ENCODE peak calls at places on chromosomes 7 and 10, in nine cellular contexts. One of them, this sample, is unnamed.

GRCh38 chr10:14751576-14752330 is 22.9 kb downstream of the FAM107B start:
- DNase-seq in IMR-90: peak; percentile 26
- DNase-seq in mucosa of gallbladder: peak; percentile 40
- DNase-seq in activated CD8-positive, alpha-beta memory T cell treated with anti-CD3 and anti-CD28 coated beads for 48 hours: no peak
- DNase-seq in SHP77: no peak
- DNase-seq in activated CD8-positive, alpha-beta T cell treated with anti-CD3 and anti-CD28 coated beads for 36 hours: no peak
- DNase-seq in stimulated activated CD4-positive, alpha-beta T cell treated with anti-CD3 and anti-CD28 coated beads, Interleukin-1b, Interleukin-23, amount 100 ng/mL, for 24 hours: no peak
- DNase-seq in NCI-H2029: no peak
- DNase-seq in naive thymus-derived CD4-positive, alpha-beta T cell: no peak
- DNase-seq in this sample: peak; percentile 18

GRCh38 chr7:99143853-99144672 is at the start of gene SMURF1:
- DNase-seq in mucosa of gallbladder: peak; percentile 56
- DNase-seq in activated CD8-positive, alpha-beta T cell treated with anti-CD3 and anti-CD28 coated beads for 36 hours: peak; percentile 69
- DNase-seq in NCI-H2029: peak; percentile 61
- DNase-seq in stimulated activated CD4-positive, alpha-beta T cell treated with anti-CD3 and anti-CD28 coated beads, Interleukin-1b, Interleukin-23, amount 100 ng/mL, for 24 hours: peak; percentile 42
- DNase-seq in SHP77: peak; percentile 36
- DNase-seq in IMR-90: peak; percentile 47
- DNase-seq in activated CD8-positive, alpha-beta memory T cell treated with anti-CD3 and anti-CD28 coated beads for 48 hours: peak; percentile 56
- DNase-seq in naive thymus-derived CD4-positive, alpha-beta T cell: peak; percentile 86
- DNase-seq in this sample: peak; percentile 62

GRCh38 chr7:18693401-18693800 is 197.9 kb downstream of the HDAC9 start:
- DNase-seq in naive thymus-derived CD4-positive, alpha-beta T cell: no peak
- DNase-seq in activated CD8-positive, alpha-beta memory T cell treated with anti-CD3 and anti-CD28 coated beads for 48 hours: no peak
- DNase-seq in stimulated activated CD4-positive, alpha-beta T cell treated with anti-CD3 and anti-CD28 coated beads, Interleukin-1b, Interleukin-23, amount 100 ng/mL, for 24 hours: no peak
- DNase-seq in NCI-H2029: no peak
- DNase-seq in SHP77: peak; percentile 40
- DNase-seq in mucosa of gallbladder: peak; percentile 14
- DNase-seq in IMR-90: peak; percentile 89
- DNase-seq in activated CD8-positive, alpha-beta T cell treated with anti-CD3 and anti-CD28 coated beads for 36 hours: no peak
- DNase-seq in this sample: peak; percentile 94

GRCh38 chr10:122688293-122688989 is 11.2 kb downstream of the C10orf120 start:
- DNase-seq in naive thymus-derived CD4-positive, alpha-beta T cell: no peak
- DNase-seq in SHP77: no peak
- DNase-seq in activated CD8-positive, alpha-beta T cell treated with anti-CD3 and anti-CD28 coated beads for 36 hours: no peak
- DNase-seq in stimulated activated CD4-positive, alpha-beta T cell treated with anti-CD3 and anti-CD28 coated beads, Interleukin-1b, Interleukin-23, amount 100 ng/mL, for 24 hours: no peak
- DNase-seq in activated CD8-positive, alpha-beta memory T cell treated with anti-CD3 and anti-CD28 coated beads for 48 hours: no peak
- DNase-seq in NCI-H2029: no peak
- DNase-seq in IMR-90: no peak
- DNase-seq in mucosa of gallbladder: no peak
- DNase-seq in this sample: no peak

GRCh38 chr7:129875745-129876411 is 76.9 kb downstream of the UBE2H start:
- DNase-seq in mucosa of gallbladder: no peak
- DNase-seq in IMR-90: peak; percentile 80
- DNase-seq in activated CD8-positive, alpha-beta T cell treated with anti-CD3 and anti-CD28 coated beads for 36 hours: no peak
- DNase-seq in NCI-H2029: no peak
- DNase-seq in naive thymus-derived CD4-positive, alpha-beta T cell: no peak
- DNase-seq in stimulated activated CD4-positive, alpha-beta T cell treated with anti-CD3 and anti-CD28 coated beads, Interleukin-1b, Interleukin-23, amount 100 ng/mL, for 24 hours: no peak
- DNase-seq in activated CD8-positive, alpha-beta memory T cell treated with anti-CD3 and anti-CD28 coated beads for 48 hours: no peak
- DNase-seq in SHP77: no peak
- DNase-seq in this sample: no peak

GRCh38 chr7:107967420-107967819 is 35.5 kb downstream of the LAMB1 start:
- DNase-seq in mucosa of gallbladder: no peak
- DNase-seq in NCI-H2029: peak; percentile 70
- DNase-seq in IMR-90: no peak
- DNase-seq in naive thymus-derived CD4-positive, alpha-beta T cell: no peak
- DNase-seq in stimulated activated CD4-positive, alpha-beta T cell treated with anti-CD3 and anti-CD28 coated beads, Interleukin-1b, Interleukin-23, amount 100 ng/mL, for 24 hours: no peak
- DNase-seq in activated CD8-positive, alpha-beta T cell treated with anti-CD3 and anti-CD28 coated beads for 36 hours: no peak
- DNase-seq in activated CD8-positive, alpha-beta memory T cell treated with anti-CD3 and anti-CD28 coated beads for 48 hours: no peak
- DNase-seq in SHP77: peak; percentile 7
- DNase-seq in this sample: no peak

GRCh38 chr10:104339469-104340098 is 1.3 kb upstream of the ITPRIP start:
- DNase-seq in stimulated activated CD4-positive, alpha-beta T cell treated with anti-CD3 and anti-CD28 coated beads, Interleukin-1b, Interleukin-23, amount 100 ng/mL, for 24 hours: no peak
- DNase-seq in IMR-90: peak; percentile 77
- DNase-seq in naive thymus-derived CD4-positive, alpha-beta T cell: no peak
- DNase-seq in SHP77: no peak
- DNase-seq in mucosa of gallbladder: peak; percentile 71
- DNase-seq in NCI-H2029: no peak
- DNase-seq in activated CD8-positive, alpha-beta memory T cell treated with anti-CD3 and anti-CD28 coated beads for 48 hours: no peak
- DNase-seq in activated CD8-positive, alpha-beta T cell treated with anti-CD3 and anti-CD28 coated beads for 36 hours: no peak
- DNase-seq in this sample: peak; percentile 80

GRCh38 chr7:128841171-128841690 is 11.0 kb downstream of the FLNC start:
- DNase-seq in SHP77: no peak
- DNase-seq in naive thymus-derived CD4-positive, alpha-beta T cell: no peak
- DNase-seq in mucosa of gallbladder: no peak
- DNase-seq in stimulated activated CD4-positive, alpha-beta T cell treated with anti-CD3 and anti-CD28 coated beads, Interleukin-1b, Interleukin-23, amount 100 ng/mL, for 24 hours: no peak
- DNase-seq in IMR-90: no peak
- DNase-seq in NCI-H2029: peak; percentile 30
- DNase-seq in activated CD8-positive, alpha-beta memory T cell treated with anti-CD3 and anti-CD28 coated beads for 48 hours: no peak
- DNase-seq in activated CD8-positive, alpha-beta T cell treated with anti-CD3 and anti-CD28 coated beads for 36 hours: no peak
- DNase-seq in this sample: no peak

GRCh38 chr7:4819450-4820404 is 42.1 kb downstream of the PAPOLB start:
- DNase-seq in IMR-90: no peak
- DNase-seq in activated CD8-positive, alpha-beta memory T cell treated with anti-CD3 and anti-CD28 coated beads for 48 hours: no peak
- DNase-seq in naive thymus-derived CD4-positive, alpha-beta T cell: no peak
- DNase-seq in NCI-H2029: no peak
- DNase-seq in activated CD8-positive, alpha-beta T cell treated with anti-CD3 and anti-CD28 coated beads for 36 hours: no peak
- DNase-seq in SHP77: no peak
- DNase-seq in mucosa of gallbladder: no peak
- DNase-seq in stimulated activated CD4-positive, alpha-beta T cell treated with anti-CD3 and anti-CD28 coated beads, Interleukin-1b, Interleukin-23, amount 100 ng/mL, for 24 hours: no peak
- DNase-seq in this sample: no peak

GRCh38 chr7:77699056-77699455 is 2.8 kb downstream of the RSBN1L start:
- DNase-seq in activated CD8-positive, alpha-beta T cell treated with anti-CD3 and anti-CD28 coated beads for 36 hours: no peak
- DNase-seq in activated CD8-positive, alpha-beta memory T cell treated with anti-CD3 and anti-CD28 coated beads for 48 hours: no peak
- DNase-seq in naive thymus-derived CD4-positive, alpha-beta T cell: no peak
- DNase-seq in IMR-90: no peak
- DNase-seq in NCI-H2029: no peak
- DNase-seq in SHP77: no peak
- DNase-seq in stimulated activated CD4-positive, alpha-beta T cell treated with anti-CD3 and anti-CD28 coated beads, Interleukin-1b, Interleukin-23, amount 100 ng/mL, for 24 hours: no peak
- DNase-seq in mucosa of gallbladder: no peak
- DNase-seq in this sample: no peak

GRCh38 chr10:99809931-99810615 is 27.6 kb downstream of the ABCC2 start:
- DNase-seq in activated CD8-positive, alpha-beta T cell treated with anti-CD3 and anti-CD28 coated beads for 36 hours: no peak
- DNase-seq in mucosa of gallbladder: no peak
- DNase-seq in NCI-H2029: no peak
- DNase-seq in activated CD8-positive, alpha-beta memory T cell treated with anti-CD3 and anti-CD28 coated beads for 48 hours: no peak
- DNase-seq in naive thymus-derived CD4-positive, alpha-beta T cell: no peak
- DNase-seq in stimulated activated CD4-positive, alpha-beta T cell treated with anti-CD3 and anti-CD28 coated beads, Interleukin-1b, Interleukin-23, amount 100 ng/mL, for 24 hours: no peak
- DNase-seq in SHP77: no peak
- DNase-seq in IMR-90: peak; percentile 60
- DNase-seq in this sample: peak; percentile 24

GRCh38 chr7:87735360-87735759 is 107.2 kb downstream of the RUNDC3B start:
- DNase-seq in activated CD8-positive, alpha-beta memory T cell treated with anti-CD3 and anti-CD28 coated beads for 48 hours: no peak
- DNase-seq in NCI-H2029: no peak
- DNase-seq in naive thymus-derived CD4-positive, alpha-beta T cell: no peak
- DNase-seq in stimulated activated CD4-positive, alpha-beta T cell treated with anti-CD3 and anti-CD28 coated beads, Interleukin-1b, Interleukin-23, amount 100 ng/mL, for 24 hours: no peak
- DNase-seq in IMR-90: no peak
- DNase-seq in mucosa of gallbladder: no peak
- DNase-seq in activated CD8-positive, alpha-beta T cell treated with anti-CD3 and anti-CD28 coated beads for 36 hours: no peak
- DNase-seq in SHP77: no peak
- DNase-seq in this sample: no peak

GRCh38 chr10:97210576-97210975 is 24.8 kb upstream of the SLIT1 start:
- DNase-seq in SHP77: peak; percentile 43
- DNase-seq in IMR-90: peak; percentile 66
- DNase-seq in activated CD8-positive, alpha-beta T cell treated with anti-CD3 and anti-CD28 coated beads for 36 hours: peak; percentile 84
- DNase-seq in naive thymus-derived CD4-positive, alpha-beta T cell: peak; percentile 45
- DNase-seq in mucosa of gallbladder: peak; percentile 71
- DNase-seq in activated CD8-positive, alpha-beta memory T cell treated with anti-CD3 and anti-CD28 coated beads for 48 hours: no peak
- DNase-seq in stimulated activated CD4-positive, alpha-beta T cell treated with anti-CD3 and anti-CD28 coated beads, Interleukin-1b, Interleukin-23, amount 100 ng/mL, for 24 hours: peak; percentile 72
- DNase-seq in NCI-H2029: no peak
- DNase-seq in this sample: peak; percentile 86

GRCh38 chr7:155867280-155867679 is 55.0 kb upstream of the SHH start:
- DNase-seq in NCI-H2029: no peak
- DNase-seq in SHP77: no peak
- DNase-seq in activated CD8-positive, alpha-beta T cell treated with anti-CD3 and anti-CD28 coated beads for 36 hours: no peak
- DNase-seq in stimulated activated CD4-positive, alpha-beta T cell treated with anti-CD3 and anti-CD28 coated beads, Interleukin-1b, Interleukin-23, amount 100 ng/mL, for 24 hours: no peak
- DNase-seq in naive thymus-derived CD4-positive, alpha-beta T cell: no peak
- DNase-seq in activated CD8-positive, alpha-beta memory T cell treated with anti-CD3 and anti-CD28 coated beads for 48 hours: no peak
- DNase-seq in IMR-90: no peak
- DNase-seq in mucosa of gallbladder: peak; percentile 65
- DNase-seq in this sample: no peak

GRCh38 chr10:114427124-114427852 is 23.0 kb upstream of the AFAP1L2 start:
- DNase-seq in SHP77: no peak
- DNase-seq in naive thymus-derived CD4-positive, alpha-beta T cell: no peak
- DNase-seq in NCI-H2029: no peak
- DNase-seq in stimulated activated CD4-positive, alpha-beta T cell treated with anti-CD3 and anti-CD28 coated beads, Interleukin-1b, Interleukin-23, amount 100 ng/mL, for 24 hours: no peak
- DNase-seq in activated CD8-positive, alpha-beta T cell treated with anti-CD3 and anti-CD28 coated beads for 36 hours: no peak
- DNase-seq in IMR-90: no peak
- DNase-seq in activated CD8-positive, alpha-beta memory T cell treated with anti-CD3 and anti-CD28 coated beads for 48 hours: no peak
- DNase-seq in mucosa of gallbladder: no peak
- DNase-seq in this sample: no peak

GRCh38 chr10:52212062-52212461 is 102.0 kb upstream of the DKK1 start:
- DNase-seq in SHP77: no peak
- DNase-seq in stimulated activated CD4-positive, alpha-beta T cell treated with anti-CD3 and anti-CD28 coated beads, Interleukin-1b, Interleukin-23, amount 100 ng/mL, for 24 hours: no peak
- DNase-seq in mucosa of gallbladder: no peak
- DNase-seq in naive thymus-derived CD4-positive, alpha-beta T cell: no peak
- DNase-seq in activated CD8-positive, alpha-beta memory T cell treated with anti-CD3 and anti-CD28 coated beads for 48 hours: no peak
- DNase-seq in NCI-H2029: no peak
- DNase-seq in IMR-90: peak; percentile 50
- DNase-seq in activated CD8-positive, alpha-beta T cell treated with anti-CD3 and anti-CD28 coated beads for 36 hours: no peak
- DNase-seq in this sample: peak; percentile 15

GRCh38 chr7:2926120-2926897 is 82.2 kb upstream of the GNA12 start:
- DNase-seq in mucosa of gallbladder: no peak
- DNase-seq in stimulated activated CD4-positive, alpha-beta T cell treated with anti-CD3 and anti-CD28 coated beads, Interleukin-1b, Interleukin-23, amount 100 ng/mL, for 24 hours: no peak
- DNase-seq in activated CD8-positive, alpha-beta memory T cell treated with anti-CD3 and anti-CD28 coated beads for 48 hours: no peak
- DNase-seq in activated CD8-positive, alpha-beta T cell treated with anti-CD3 and anti-CD28 coated beads for 36 hours: no peak
- DNase-seq in naive thymus-derived CD4-positive, alpha-beta T cell: no peak
- DNase-seq in SHP77: no peak
- DNase-seq in NCI-H2029: no peak
- DNase-seq in IMR-90: no peak
- DNase-seq in this sample: no peak

GRCh38 chr7:104933433-104934074 is 80.5 kb upstream of the KMT2E start:
- DNase-seq in mucosa of gallbladder: no peak
- DNase-seq in NCI-H2029: no peak
- DNase-seq in stimulated activated CD4-positive, alpha-beta T cell treated with anti-CD3 and anti-CD28 coated beads, Interleukin-1b, Interleukin-23, amount 100 ng/mL, for 24 hours: no peak
- DNase-seq in SHP77: no peak
- DNase-seq in IMR-90: no peak
- DNase-seq in activated CD8-positive, alpha-beta memory T cell treated with anti-CD3 and anti-CD28 coated beads for 48 hours: no peak
- DNase-seq in activated CD8-positive, alpha-beta T cell treated with anti-CD3 and anti-CD28 coated beads for 36 hours: no peak
- DNase-seq in naive thymus-derived CD4-positive, alpha-beta T cell: no peak
- DNase-seq in this sample: no peak

GRCh38 chr10:127919418-127920191 is 12.7 kb downstream of the PTPRE start:
- DNase-seq in IMR-90: peak; percentile 37
- DNase-seq in mucosa of gallbladder: no peak
- DNase-seq in NCI-H2029: peak; percentile 70
- DNase-seq in naive thymus-derived CD4-positive, alpha-beta T cell: no peak
- DNase-seq in activated CD8-positive, alpha-beta T cell treated with anti-CD3 and anti-CD28 coated beads for 36 hours: peak; percentile 24
- DNase-seq in stimulated activated CD4-positive, alpha-beta T cell treated with anti-CD3 and anti-CD28 coated beads, Interleukin-1b, Interleukin-23, amount 100 ng/mL, for 24 hours: no peak
- DNase-seq in SHP77: no peak
- DNase-seq in activated CD8-positive, alpha-beta memory T cell treated with anti-CD3 and anti-CD28 coated beads for 48 hours: no peak
- DNase-seq in this sample: no peak

GRCh38 chr7:155052982-155053381 is 17.1 kb upstream of the HTR5A start:
- DNase-seq in SHP77: no peak
- DNase-seq in activated CD8-positive, alpha-beta memory T cell treated with anti-CD3 and anti-CD28 coated beads for 48 hours: no peak
- DNase-seq in mucosa of gallbladder: no peak
- DNase-seq in naive thymus-derived CD4-positive, alpha-beta T cell: no peak
- DNase-seq in IMR-90: no peak
- DNase-seq in activated CD8-positive, alpha-beta T cell treated with anti-CD3 and anti-CD28 coated beads for 36 hours: no peak
- DNase-seq in stimulated activated CD4-positive, alpha-beta T cell treated with anti-CD3 and anti-CD28 coated beads, Interleukin-1b, Interleukin-23, amount 100 ng/mL, for 24 hours: no peak
- DNase-seq in NCI-H2029: no peak
- DNase-seq in this sample: no peak

GRCh38 chr7:73738220-73738611 is 386 bp downstream of the ABHD11 start:
- DNase-seq in NCI-H2029: no peak
- DNase-seq in IMR-90: peak; percentile 25
- DNase-seq in mucosa of gallbladder: no peak
- DNase-seq in SHP77: no peak
- DNase-seq in activated CD8-positive, alpha-beta memory T cell treated with anti-CD3 and anti-CD28 coated beads for 48 hours: no peak
- DNase-seq in activated CD8-positive, alpha-beta T cell treated with anti-CD3 and anti-CD28 coated beads for 36 hours: peak; percentile 76
- DNase-seq in naive thymus-derived CD4-positive, alpha-beta T cell: peak; percentile 34
- DNase-seq in stimulated activated CD4-positive, alpha-beta T cell treated with anti-CD3 and anti-CD28 coated beads, Interleukin-1b, Interleukin-23, amount 100 ng/mL, for 24 hours: peak; percentile 68
- DNase-seq in this sample: peak; percentile 78

GRCh38 chr7:108097703-108098102 is 32.5 kb downstream of the LAMB4 start:
- DNase-seq in SHP77: peak; percentile 14
- DNase-seq in NCI-H2029: no peak
- DNase-seq in activated CD8-positive, alpha-beta T cell treated with anti-CD3 and anti-CD28 coated beads for 36 hours: no peak
- DNase-seq in IMR-90: no peak
- DNase-seq in mucosa of gallbladder: no peak
- DNase-seq in naive thymus-derived CD4-positive, alpha-beta T cell: no peak
- DNase-seq in stimulated activated CD4-positive, alpha-beta T cell treated with anti-CD3 and anti-CD28 coated beads, Interleukin-1b, Interleukin-23, amount 100 ng/mL, for 24 hours: no peak
- DNase-seq in activated CD8-positive, alpha-beta memory T cell treated with anti-CD3 and anti-CD28 coated beads for 48 hours: no peak
- DNase-seq in this sample: no peak

GRCh38 chr10:17031656-17032630 is 97.7 kb downstream of the CUBN start:
- DNase-seq in activated CD8-positive, alpha-beta memory T cell treated with anti-CD3 and anti-CD28 coated beads for 48 hours: no peak
- DNase-seq in NCI-H2029: no peak
- DNase-seq in stimulated activated CD4-positive, alpha-beta T cell treated with anti-CD3 and anti-CD28 coated beads, Interleukin-1b, Interleukin-23, amount 100 ng/mL, for 24 hours: no peak
- DNase-seq in SHP77: no peak
- DNase-seq in mucosa of gallbladder: no peak
- DNase-seq in naive thymus-derived CD4-positive, alpha-beta T cell: no peak
- DNase-seq in IMR-90: no peak
- DNase-seq in activated CD8-positive, alpha-beta T cell treated with anti-CD3 and anti-CD28 coated beads for 36 hours: no peak
- DNase-seq in this sample: no peak

GRCh38 chr10:73017955-73018480 is 63.4 kb upstream of the PLA2G12B start:
- DNase-seq in stimulated activated CD4-positive, alpha-beta T cell treated with anti-CD3 and anti-CD28 coated beads, Interleukin-1b, Interleukin-23, amount 100 ng/mL, for 24 hours: no peak
- DNase-seq in NCI-H2029: no peak
- DNase-seq in IMR-90: no peak
- DNase-seq in naive thymus-derived CD4-positive, alpha-beta T cell: no peak
- DNase-seq in mucosa of gallbladder: no peak
- DNase-seq in SHP77: no peak
- DNase-seq in activated CD8-positive, alpha-beta memory T cell treated with anti-CD3 and anti-CD28 coated beads for 48 hours: no peak
- DNase-seq in activated CD8-positive, alpha-beta T cell treated with anti-CD3 and anti-CD28 coated beads for 36 hours: no peak
- DNase-seq in this sample: no peak

GRCh38 chr7:38190010-38190409 is 12.0 kb downstream of the STARD3NL start:
- DNase-seq in activated CD8-positive, alpha-beta T cell treated with anti-CD3 and anti-CD28 coated beads for 36 hours: no peak
- DNase-seq in SHP77: no peak
- DNase-seq in NCI-H2029: no peak
- DNase-seq in activated CD8-positive, alpha-beta memory T cell treated with anti-CD3 and anti-CD28 coated beads for 48 hours: no peak
- DNase-seq in mucosa of gallbladder: no peak
- DNase-seq in IMR-90: peak; percentile 52
- DNase-seq in naive thymus-derived CD4-positive, alpha-beta T cell: no peak
- DNase-seq in stimulated activated CD4-positive, alpha-beta T cell treated with anti-CD3 and anti-CD28 coated beads, Interleukin-1b, Interleukin-23, amount 100 ng/mL, for 24 hours: no peak
- DNase-seq in this sample: peak; percentile 64

GRCh38 chr7:115008465-115009114 is 86.7 kb downstream of the MDFIC start:
- DNase-seq in IMR-90: peak; percentile 79
- DNase-seq in activated CD8-positive, alpha-beta T cell treated with anti-CD3 and anti-CD28 coated beads for 36 hours: peak; percentile 20
- DNase-seq in mucosa of gallbladder: peak; percentile 57
- DNase-seq in NCI-H2029: no peak
- DNase-seq in stimulated activated CD4-positive, alpha-beta T cell treated with anti-CD3 and anti-CD28 coated beads, Interleukin-1b, Interleukin-23, amount 100 ng/mL, for 24 hours: no peak
- DNase-seq in activated CD8-positive, alpha-beta memory T cell treated with anti-CD3 and anti-CD28 coated beads for 48 hours: no peak
- DNase-seq in SHP77: no peak
- DNase-seq in naive thymus-derived CD4-positive, alpha-beta T cell: no peak
- DNase-seq in this sample: peak; percentile 50

GRCh38 chr7:774161-775109 is 47.4 kb upstream of the PRKAR1B start:
- DNase-seq in IMR-90: peak; percentile 20
- DNase-seq in stimulated activated CD4-positive, alpha-beta T cell treated with anti-CD3 and anti-CD28 coated beads, Interleukin-1b, Interleukin-23, amount 100 ng/mL, for 24 hours: peak; percentile 55
- DNase-seq in SHP77: peak; percentile 56
- DNase-seq in activated CD8-positive, alpha-beta memory T cell treated with anti-CD3 and anti-CD28 coated beads for 48 hours: peak; percentile 19
- DNase-seq in mucosa of gallbladder: peak; percentile 36
- DNase-seq in NCI-H2029: no peak
- DNase-seq in naive thymus-derived CD4-positive, alpha-beta T cell: peak; percentile 58
- DNase-seq in activated CD8-positive, alpha-beta T cell treated with anti-CD3 and anti-CD28 coated beads for 36 hours: peak; percentile 69
- DNase-seq in this sample: peak; percentile 73

This sample was measured in foreskin fibroblast.